ENCODE peak calls at places on chromosomes 2 and 18, in four cellular contexts. S is HT-29; E is CD4-positive, alpha-beta T cell; M is DND-41. A is an unnamed sample.

GRCh38 chr2:121297217-121297830 is 12.3 kb upstream of the TFCP2L1 start:
- DNase-seq in S (peak; percentile 44), E (no peak), M (peak; percentile 12), A (peak; percentile 75)

GRCh38 chr2:187545238-187545751 is 8.9 kb downstream of the TFPI start:
- DNase-seq in S (peak; percentile 51), E (no peak), M (no peak), A (no peak)

GRCh38 chr2:929965-930364 is 20.7 kb upstream of the SNTG2 start:
- DNase-seq in S (no peak), E (no peak), M (no peak), A (no peak)

GRCh38 chr2:56199492-56199891 is 15.7 kb downstream of the CCDC85A start:
- DNase-seq in S (no peak), E (no peak), M (no peak), A (no peak)

GRCh38 chr2:222159221-222159620 is 139.6 kb downstream of the PAX3 start:
- DNase-seq in S (no peak), E (no peak), M (no peak), A (no peak)

GRCh38 chr18:58996131-58996632 is 131.5 kb downstream of the ZNF532 start:
- DNase-seq in S (no peak), E (no peak), M (no peak), A (peak; percentile 21)

GRCh38 chr2:219916261-219916660 is 288.8 kb downstream of the SLC4A3 start:
- DNase-seq in S (no peak), E (no peak), M (no peak), A (peak; percentile 27)

GRCh38 chr18:56891116-56891515 is 240.0 kb downstream of the WDR7 start:
- DNase-seq in S (no peak), E (no peak), M (no peak), A (no peak)

GRCh38 chr2:190183535-190183934 is 121.0 kb upstream of the MSTN start:
- DNase-seq in S (no peak), E (no peak), M (no peak), A (no peak)

GRCh38 chr2:101738649-101739048 is 41.1 kb downstream of the MAP4K4 start:
- DNase-seq in S (no peak), E (no peak), M (no peak), A (no peak)

GRCh38 chr2:28338754-28339325 is 53.8 kb upstream of the FOSL2 start:
- DNase-seq in S (no peak), E (no peak), M (no peak), A (no peak)

GRCh38 chr2:241161646-241162281 is 11.5 kb downstream of the PPP1R7 start:
- DNase-seq in S (no peak), E (no peak), M (no peak), A (no peak)

A was measured in left kidney.